ENCODE peak calls at places on chromosomes 16 and 17, in seven cellular contexts. One of them, this sample, is unnamed.

GRCh38 chr17:46003907-46004748 is 5.1 kb downstream of the STH start:
- DNase-seq in testis: peak; percentile 64
- DNase-seq in OCI-LY7: no peak
- DNase-seq in PC-3: peak; percentile 45
- DNase-seq in GM23338: no peak
- DNase-seq in heart right ventricle: peak; percentile 56
- DNase-seq in CD8-positive, alpha-beta T cell: no peak
- DNase-seq in this sample: no peak

GRCh38 chr16:67961551-67961957 is 6.9 kb downstream of the SLC12A4 start:
- DNase-seq in testis: no peak
- DNase-seq in OCI-LY7: no peak
- DNase-seq in PC-3: peak; percentile 36
- DNase-seq in GM23338: no peak
- DNase-seq in heart right ventricle: peak; percentile 54
- DNase-seq in CD8-positive, alpha-beta T cell: no peak
- DNase-seq in this sample: peak; percentile 79

GRCh38 chr17:59496178-59496577 is 69.2 kb upstream of the DHX40 start:
- DNase-seq in testis: no peak
- DNase-seq in OCI-LY7: no peak
- DNase-seq in PC-3: no peak
- DNase-seq in GM23338: no peak
- DNase-seq in heart right ventricle: no peak
- DNase-seq in CD8-positive, alpha-beta T cell: no peak
- DNase-seq in this sample: no peak

GRCh38 chr17:4204676-4205075 is 59.1 kb downstream of the ANKFY1 start:
- DNase-seq in testis: peak; percentile 56
- DNase-seq in OCI-LY7: no peak
- DNase-seq in PC-3: no peak
- DNase-seq in GM23338: no peak
- DNase-seq in heart right ventricle: no peak
- DNase-seq in CD8-positive, alpha-beta T cell: no peak
- DNase-seq in this sample: peak; percentile 35

GRCh38 chr17:30369995-30370394 is 8.7 kb upstream of the CPD start:
- DNase-seq in testis: no peak
- DNase-seq in OCI-LY7: no peak
- DNase-seq in PC-3: peak; percentile 86
- DNase-seq in GM23338: no peak
- DNase-seq in heart right ventricle: no peak
- DNase-seq in CD8-positive, alpha-beta T cell: no peak
- DNase-seq in this sample: no peak

GRCh38 chr16:54048994-54049929 is 237.3 kb downstream of the IRX3 start:
- DNase-seq in testis: no peak
- DNase-seq in OCI-LY7: no peak
- DNase-seq in PC-3: no peak
- DNase-seq in GM23338: peak; percentile 80
- DNase-seq in heart right ventricle: no peak
- DNase-seq in CD8-positive, alpha-beta T cell: no peak
- DNase-seq in this sample: no peak

GRCh38 chr17:64320613-64321553 is 57.8 kb upstream of the TEX2 start:
- DNase-seq in testis: peak; percentile 84
- DNase-seq in OCI-LY7: peak; percentile 82
- DNase-seq in PC-3: peak; percentile 98
- DNase-seq in GM23338: peak; percentile 93
- DNase-seq in heart right ventricle: no peak
- DNase-seq in CD8-positive, alpha-beta T cell: peak; percentile 48
- DNase-seq in this sample: peak; percentile 79

GRCh38 chr17:66076546-66077190 is 115.3 kb downstream of the CEP112 start:
- DNase-seq in testis: no peak
- DNase-seq in OCI-LY7: no peak
- DNase-seq in PC-3: no peak
- DNase-seq in GM23338: no peak
- DNase-seq in heart right ventricle: no peak
- DNase-seq in CD8-positive, alpha-beta T cell: no peak
- DNase-seq in this sample: no peak

GRCh38 chr16:82580293-82580900 is 46.4 kb upstream of the CDH13 start:
- DNase-seq in testis: peak; percentile 68
- DNase-seq in OCI-LY7: peak; percentile 7
- DNase-seq in PC-3: peak; percentile 10
- DNase-seq in GM23338: peak; percentile 34
- DNase-seq in heart right ventricle: no peak
- DNase-seq in CD8-positive, alpha-beta T cell: no peak
- DNase-seq in this sample: no peak

GRCh38 chr17:70205386-70205785 is 36.1 kb downstream of the KCNJ2 start:
- DNase-seq in testis: no peak
- DNase-seq in OCI-LY7: no peak
- DNase-seq in PC-3: no peak
- DNase-seq in GM23338: no peak
- DNase-seq in heart right ventricle: no peak
- DNase-seq in CD8-positive, alpha-beta T cell: no peak
- DNase-seq in this sample: no peak

GRCh38 chr17:1390422-1391367 is 9.3 kb downstream of the YWHAE start:
- DNase-seq in testis: no peak
- DNase-seq in OCI-LY7: no peak
- DNase-seq in PC-3: no peak
- DNase-seq in GM23338: no peak
- DNase-seq in heart right ventricle: no peak
- DNase-seq in CD8-positive, alpha-beta T cell: no peak
- DNase-seq in this sample: no peak

GRCh38 chr17:42249681-42250446 is 26.3 kb downstream of the STAT5B start:
- DNase-seq in testis: no peak
- DNase-seq in OCI-LY7: no peak
- DNase-seq in PC-3: no peak
- DNase-seq in GM23338: no peak
- DNase-seq in heart right ventricle: no peak
- DNase-seq in CD8-positive, alpha-beta T cell: peak; percentile 69
- DNase-seq in this sample: no peak

GRCh38 chr16:8370374-8371015 is 219.8 kb downstream of the TMEM114 start:
- DNase-seq in testis: no peak
- DNase-seq in OCI-LY7: no peak
- DNase-seq in PC-3: peak; percentile 25
- DNase-seq in GM23338: peak; percentile 27
- DNase-seq in heart right ventricle: no peak
- DNase-seq in CD8-positive, alpha-beta T cell: no peak
- DNase-seq in this sample: no peak

GRCh38 chr16:23158114-23158513 is 8.9 kb upstream of the USP31 start:
- DNase-seq in testis: no peak
- DNase-seq in OCI-LY7: no peak
- DNase-seq in PC-3: no peak
- DNase-seq in GM23338: no peak
- DNase-seq in heart right ventricle: no peak
- DNase-seq in CD8-positive, alpha-beta T cell: no peak
- DNase-seq in this sample: no peak

GRCh38 chr16:67443299-67443698 is 12.4 kb downstream of the HSD11B2 start:
- DNase-seq in testis: peak; percentile 51
- DNase-seq in OCI-LY7: no peak
- DNase-seq in PC-3: no peak
- DNase-seq in GM23338: no peak
- DNase-seq in heart right ventricle: no peak
- DNase-seq in CD8-positive, alpha-beta T cell: no peak
- DNase-seq in this sample: no peak

GRCh38 chr16:3950343-3951193 is 70.1 kb upstream of the CREBBP start:
- DNase-seq in testis: peak; percentile 85
- DNase-seq in OCI-LY7: no peak
- DNase-seq in PC-3: peak; percentile 78
- DNase-seq in GM23338: no peak
- DNase-seq in heart right ventricle: peak; percentile 81
- DNase-seq in CD8-positive, alpha-beta T cell: no peak
- DNase-seq in this sample: peak; percentile 89

GRCh38 chr17:36594626-36595401 is 3.1 kb downstream of the DHRS11 start:
- DNase-seq in testis: no peak
- DNase-seq in OCI-LY7: no peak
- DNase-seq in PC-3: no peak
- DNase-seq in GM23338: no peak
- DNase-seq in heart right ventricle: no peak
- DNase-seq in CD8-positive, alpha-beta T cell: no peak
- DNase-seq in this sample: no peak

GRCh38 chr17:3535253-3535995 is 22.2 kb downstream of the TRPV3 start:
- DNase-seq in testis: peak; percentile 80
- DNase-seq in OCI-LY7: peak; percentile 25
- DNase-seq in PC-3: peak; percentile 77
- DNase-seq in GM23338: peak; percentile 91
- DNase-seq in heart right ventricle: peak; percentile 73
- DNase-seq in CD8-positive, alpha-beta T cell: peak; percentile 58
- DNase-seq in this sample: peak; percentile 51

GRCh38 chr17:65557349-65558310 is 3.8 kb downstream of the AXIN2 start:
- DNase-seq in testis: no peak
- DNase-seq in OCI-LY7: no peak
- DNase-seq in PC-3: no peak
- DNase-seq in GM23338: no peak
- DNase-seq in heart right ventricle: no peak
- DNase-seq in CD8-positive, alpha-beta T cell: peak; percentile 44
- DNase-seq in this sample: peak; percentile 48

GRCh38 chr17:6110088-6110487 is 39.9 kb downstream of the WSCD1 start:
- DNase-seq in testis: no peak
- DNase-seq in OCI-LY7: no peak
- DNase-seq in PC-3: peak; percentile 56
- DNase-seq in GM23338: no peak
- DNase-seq in heart right ventricle: no peak
- DNase-seq in CD8-positive, alpha-beta T cell: no peak
- DNase-seq in this sample: no peak

GRCh38 chr17:18975597-18975996 is 23.6 kb downstream of the SLC5A10 start:
- DNase-seq in testis: no peak
- DNase-seq in OCI-LY7: no peak
- DNase-seq in PC-3: no peak
- DNase-seq in GM23338: no peak
- DNase-seq in heart right ventricle: no peak
- DNase-seq in CD8-positive, alpha-beta T cell: no peak
- DNase-seq in this sample: no peak

GRCh38 chr16:8848231-8848938 is 20.4 kb downstream of the CARHSP1 start:
- DNase-seq in testis: no peak
- DNase-seq in OCI-LY7: no peak
- DNase-seq in PC-3: no peak
- DNase-seq in GM23338: no peak
- DNase-seq in heart right ventricle: no peak
- DNase-seq in CD8-positive, alpha-beta T cell: no peak
- DNase-seq in this sample: no peak

GRCh38 chr16:82038941-82039340 is 3.9 kb downstream of the HSD17B2 start:
- DNase-seq in testis: no peak
- DNase-seq in OCI-LY7: no peak
- DNase-seq in PC-3: no peak
- DNase-seq in GM23338: no peak
- DNase-seq in heart right ventricle: no peak
- DNase-seq in CD8-positive, alpha-beta T cell: no peak
- DNase-seq in this sample: no peak

GRCh38 chr17:60664022-60664421 is 13.6 kb upstream of the BCAS3 start:
- DNase-seq in testis: no peak
- DNase-seq in OCI-LY7: no peak
- DNase-seq in PC-3: no peak
- DNase-seq in GM23338: no peak
- DNase-seq in heart right ventricle: no peak
- DNase-seq in CD8-positive, alpha-beta T cell: no peak
- DNase-seq in this sample: no peak
- H3K4me1 ChIP-seq in testis: no peaks in the 10 kb centered on the region
- H3K4me1 ChIP-seq in OCI-LY7: no peaks in the 10 kb centered on the region
- H3K4me1 ChIP-seq in PC-3: no peaks in the 10 kb centered on the region
- H3K4me1 ChIP-seq in GM23338: no peaks in the 10 kb centered on the region
- H3K4me1 ChIP-seq in heart right ventricle: no peaks in the 10 kb centered on the region
- H3K4me1 ChIP-seq in CD8-positive, alpha-beta T cell: no peaks in the 10 kb centered on the region
- H3K4me1 ChIP-seq in this sample: peaks cover 1% of the 10 kb centered on the region

GRCh38 chr17:74387365-74388218 is 20.3 kb downstream of the GPR142 start:
- DNase-seq in testis: no peak
- DNase-seq in OCI-LY7: no peak
- DNase-seq in PC-3: no peak
- DNase-seq in GM23338: peak; percentile 56
- DNase-seq in heart right ventricle: no peak
- DNase-seq in CD8-positive, alpha-beta T cell: no peak
- DNase-seq in this sample: no peak
- TF ChIP-seq CTCF in testis: no peak
- TF ChIP-seq CTCF in OCI-LY7: no peak
- TF ChIP-seq CTCF in PC-3: no peak
- TF ChIP-seq CTCF in GM23338: peak; percentile 27
- TF ChIP-seq CTCF in heart right ventricle: no peak
- TF ChIP-seq CTCF in CD8-positive, alpha-beta T cell: no peak
- TF ChIP-seq CTCF in this sample: no peak

DNA sequence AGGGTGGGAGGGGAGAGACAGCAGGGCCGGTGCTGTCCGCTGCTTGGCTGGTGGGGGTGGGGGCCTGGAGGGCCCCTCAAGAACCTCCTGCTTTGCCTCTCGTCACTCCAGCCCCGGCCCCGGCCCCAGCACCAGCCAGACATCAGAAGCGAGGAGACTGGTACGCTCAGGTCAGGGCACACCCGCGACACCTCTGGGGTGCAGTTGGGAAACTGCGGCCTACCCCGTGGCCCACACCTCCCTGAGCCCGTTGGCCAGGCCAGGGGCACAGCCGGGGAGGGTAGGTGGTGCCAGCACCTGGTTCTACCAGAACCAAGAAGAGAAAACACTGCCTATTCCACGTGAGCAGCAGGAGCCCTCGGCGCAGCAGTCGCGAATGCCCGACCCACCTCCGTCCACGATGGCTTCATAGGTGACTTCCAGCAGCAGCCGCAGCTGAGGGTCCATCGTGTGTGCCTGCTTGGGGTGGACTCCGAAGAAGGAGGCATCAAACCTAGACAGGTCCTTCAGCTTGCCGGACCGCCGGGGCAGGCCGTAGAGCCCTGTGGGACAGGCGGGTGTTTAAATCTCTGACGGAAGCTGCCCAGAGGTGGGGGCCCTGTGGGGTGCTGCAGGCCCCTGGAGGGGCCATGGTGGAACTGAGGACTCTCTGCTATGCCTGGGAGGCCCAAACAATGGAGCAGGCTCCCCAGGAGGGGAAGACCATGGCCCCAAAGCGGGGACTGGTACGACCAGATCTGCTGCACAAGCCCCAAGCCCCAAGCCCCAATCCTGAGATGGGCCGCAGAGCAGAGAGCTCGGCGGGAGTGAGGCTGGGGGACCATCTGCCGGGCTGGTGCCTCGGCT is 2.9 kb downstream of the FASN start:
- DNase-seq in testis: no peak
- DNase-seq in OCI-LY7: no peak
- DNase-seq in PC-3: no peak
- DNase-seq in GM23338: no peak
- DNase-seq in heart right ventricle: no peak
- DNase-seq in CD8-positive, alpha-beta T cell: peak; percentile 20
- DNase-seq in this sample: no peak
- H3K36me3 ChIP-seq in testis: no peaks in the 10 kb centered on the region
- H3K36me3 ChIP-seq in OCI-LY7: peaks cover 69% of the 10 kb centered on the region
- H3K36me3 ChIP-seq in PC-3: peaks cover 49% of the 10 kb centered on the region
- H3K36me3 ChIP-seq in GM23338: peaks cover 12% of the 10 kb centered on the region
- H3K36me3 ChIP-seq in heart right ventricle: peaks cover 60% of the 10 kb centered on the region
- H3K36me3 ChIP-seq in CD8-positive, alpha-beta T cell: peaks cover 16% of the 10 kb centered on the region
- H3K36me3 ChIP-seq in this sample: peaks cover 54% of the 10 kb centered on the region

DNA sequence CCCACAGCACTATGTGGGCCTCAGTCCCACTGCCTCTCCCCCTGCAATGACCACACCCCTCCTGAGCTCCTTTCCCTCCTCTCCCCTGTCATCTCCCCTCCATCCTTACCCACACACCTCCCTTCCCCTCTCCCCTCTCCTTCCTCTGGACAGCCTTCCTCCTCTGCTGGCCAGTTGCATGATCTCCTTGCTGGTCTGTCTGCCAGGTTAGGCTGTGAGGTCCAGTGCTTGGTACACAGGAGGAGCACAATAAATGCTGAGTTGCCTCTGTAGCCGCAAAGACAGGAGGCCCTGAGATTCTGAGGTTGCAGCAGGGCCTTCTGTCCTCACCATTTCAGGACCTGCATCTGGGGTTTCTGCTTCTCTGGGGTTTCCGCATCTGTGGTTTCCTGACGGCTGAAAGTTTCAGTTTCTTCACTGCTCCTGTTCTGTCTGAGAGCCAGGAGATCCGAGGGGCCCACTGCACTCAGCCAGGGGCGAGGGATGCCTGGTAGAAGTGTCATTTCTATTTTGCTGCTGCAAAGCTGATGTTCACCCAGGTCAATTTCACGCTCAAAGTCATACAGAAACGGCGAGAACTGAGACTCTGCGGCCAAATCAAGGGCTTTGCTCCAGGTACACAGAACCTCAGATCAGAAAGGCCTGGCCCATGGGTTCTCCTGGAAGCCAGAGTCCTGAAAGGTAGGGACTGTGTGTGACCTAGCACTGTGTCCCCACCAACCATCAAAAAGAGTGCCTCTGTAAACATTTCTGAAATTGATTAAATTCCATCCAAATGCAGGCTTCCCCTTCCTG is 4.6 kb upstream of the SLC12A3 start:
- DNase-seq in testis: no peak
- DNase-seq in OCI-LY7: peak; percentile 85
- DNase-seq in PC-3: no peak
- DNase-seq in GM23338: no peak
- DNase-seq in heart right ventricle: no peak
- DNase-seq in CD8-positive, alpha-beta T cell: peak; percentile 36
- DNase-seq in this sample: no peak
- H3K4me1 ChIP-seq in testis: peaks cover 7% of the 10 kb centered on the region
- H3K4me1 ChIP-seq in OCI-LY7: peaks cover 47% of the 10 kb centered on the region
- H3K4me1 ChIP-seq in PC-3: no peaks in the 10 kb centered on the region
- H3K4me1 ChIP-seq in GM23338: no peaks in the 10 kb centered on the region
- H3K4me1 ChIP-seq in heart right ventricle: no peaks in the 10 kb centered on the region
- H3K4me1 ChIP-seq in CD8-positive, alpha-beta T cell: peaks cover 43% of the 10 kb centered on the region
- H3K4me1 ChIP-seq in this sample: no peaks in the 10 kb centered on the region